ENCODE peak calls at places on chromosomes 1 and 21, in six cellular contexts. R is aorta, C is esophagus muscularis mucosa, L is heart left ventricle, S is fibroblast of lung, U is ovary. Q is an unnamed sample.

GRCh38 chr1:12144236-12144635 is 22.6 kb upstream of the TNFRSF1B start:
- DNase-seq in R (no peak), C (no peak), L (no peak), S (no peak), U (no peak), Q (no peak)

GRCh38 chr1:106746448-106747085 is 309.9 kb upstream of the PRMT6 start:
- DNase-seq in R (no peak), C (no peak), L (no peak), S (peak; percentile 22), U (no peak), Q (no peak)

GRCh38 chr1:99527078-99527477 is 118.8 kb upstream of the PALMD start:
- DNase-seq in R (no peak), C (no peak), L (no peak), S (peak; percentile 27), U (no peak), Q (no peak)

GRCh38 chr1:27318596-27318995 is 3.4 kb upstream of the TMEM222 start:
- DNase-seq in R (no peak), C (no peak), L (no peak), S (peak; percentile 22), U (no peak), Q (no peak)

GRCh38 chr1:38581396-38581795 is 278.2 kb downstream of the RRAGC start:
- DNase-seq in R (no peak), C (no peak), L (no peak), S (no peak), U (no peak), Q (no peak)

GRCh38 chr1:27959792-27960603 is at the start of gene XKR8:
- DNase-seq in R (peak; percentile 92), C (no peak), L (peak; percentile 87), S (peak; percentile 75), U (peak; percentile 74), Q (peak; percentile 85)

GRCh38 chr21:20802201-20802600 is 196.0 kb upstream of the NCAM2 start:
- DNase-seq in R (no peak), C (no peak), L (no peak), S (no peak), U (no peak), Q (no peak)

GRCh38 chr21:42365770-42366169 is 565 bp downstream of the TFF1 start:
- DNase-seq in R (no peak), C (no peak), L (no peak), S (no peak), U (no peak), Q (no peak)

GRCh38 chr1:156470483-156470882 is 30.1 kb downstream of the MEF2D start:
- DNase-seq in R (no peak), C (no peak), L (no peak), S (no peak), U (no peak), Q (no peak)

GRCh38 chr1:236685917-236686814 is at the start of gene ACTN2:
- DNase-seq in R (peak; percentile 86), C (peak; percentile 91), L (peak; percentile 68), S (peak; percentile 12), U (peak; percentile 66), Q (peak; percentile 91)

GRCh38 chr1:12634696-12635202 is 9.1 kb upstream of the AADACL4 start:
- DNase-seq in R (no peak), C (no peak), L (no peak), S (no peak), U (no peak), Q (peak; percentile 19)

GRCh38 chr1:30407862-30408580 is 315.4 kb downstream of the MATN1 start:
- DNase-seq in R (peak; percentile 30), C (peak; percentile 87), L (peak; percentile 8), S (peak; percentile 83), U (no peak), Q (no peak)

GRCh38 chr1:165303415-165303814 is 53.1 kb downstream of the LMX1A start:
- DNase-seq in R (no peak), C (no peak), L (peak; percentile 23), S (no peak), U (no peak), Q (peak; percentile 77)

GRCh38 chr1:206005761-206006160 is 2.6 kb upstream of the RAB7B start:
- DNase-seq in R (no peak), C (no peak), L (no peak), S (no peak), U (no peak), Q (no peak)

GRCh38 chr1:83545450-83545849 is 453.5 kb downstream of the TTLL7 start:
- DNase-seq in R (no peak), C (no peak), L (no peak), S (no peak), U (no peak), Q (no peak)

GRCh38 chr1:235168375-235168774 is 7.3 kb upstream of the RBM34 start:
- DNase-seq in R (no peak), C (no peak), L (no peak), S (no peak), U (no peak), Q (no peak)

GRCh38 chr1:39992229-39992628 is 37.3 kb downstream of the MFSD2A start:
- DNase-seq in R (no peak), C (no peak), L (no peak), S (peak; percentile 26), U (no peak), Q (no peak)

GRCh38 chr1:240350910-240351331 is 259.2 kb downstream of the FMN2 start:
- DNase-seq in R (no peak), C (no peak), L (no peak), S (peak; percentile 97), U (no peak), Q (no peak)

GRCh38 chr1:235513495-235514366 is 9.5 kb upstream of the B3GALNT2 start:
- DNase-seq in R (no peak), C (no peak), L (peak; percentile 23), S (peak; percentile 58), U (no peak), Q (no peak)

DNA sequence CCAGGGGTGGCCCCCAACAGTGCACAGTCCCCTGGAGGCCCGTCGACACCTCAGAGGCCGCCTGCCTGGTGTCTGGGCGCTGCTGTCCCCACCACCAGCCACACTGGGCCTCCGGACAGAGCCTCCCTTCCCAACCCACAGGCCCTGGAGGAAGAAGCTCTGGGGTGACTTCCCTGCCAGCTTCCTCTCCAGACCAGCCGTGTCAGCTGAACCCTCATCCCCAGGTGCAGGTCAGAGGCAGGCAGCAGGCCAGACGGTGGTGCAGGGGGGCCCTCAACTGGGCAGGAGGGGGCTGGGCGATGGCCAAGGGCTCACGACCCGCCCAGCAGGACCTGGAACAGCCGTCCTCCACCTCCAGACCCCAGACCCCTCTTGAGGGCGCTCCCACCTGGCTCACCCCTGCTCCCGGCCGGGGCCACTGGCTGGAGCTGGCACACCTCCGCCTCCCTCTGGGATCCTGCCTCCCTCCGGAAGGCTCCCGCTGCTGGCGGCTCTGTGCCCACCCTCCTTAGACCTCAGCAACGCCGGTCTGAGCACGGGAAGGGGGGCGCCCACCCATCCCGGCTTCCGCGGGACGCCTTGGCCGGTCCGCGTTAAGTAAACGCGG is 520 bp downstream of the TNFRSF18 start:
- DNase-seq in R (peak; percentile 67), C (no peak), L (no peak), S (no peak), U (peak; percentile 16), Q (peak; percentile 13)
- H3K4me3 ChIP-seq in R (no peak overlapping the region), C (peak overlapping the region; percentile 46), L (peak overlapping the region; percentile 43), S (no peak overlapping the region), U (no peak overlapping the region), Q (peak overlapping the region; percentile 52)

GRCh38 chr1:16145988-16146887 is 9.6 kb downstream of the EPHA2 start:
- DNase-seq in R (peak; percentile 93), C (no peak), L (peak; percentile 90), S (peak; percentile 96), U (peak; percentile 84), Q (peak; percentile 68)
- H3K36me3 ChIP-seq in R (peaks cover 2% of the 10 kb centered on the region), C (peaks cover 35% of the 10 kb centered on the region), L (peaks cover 33% of the 10 kb centered on the region), S (peaks cover 45% of the 10 kb centered on the region), U (no peaks in the 10 kb centered on the region), Q (no peaks in the 10 kb centered on the region)

DNA sequence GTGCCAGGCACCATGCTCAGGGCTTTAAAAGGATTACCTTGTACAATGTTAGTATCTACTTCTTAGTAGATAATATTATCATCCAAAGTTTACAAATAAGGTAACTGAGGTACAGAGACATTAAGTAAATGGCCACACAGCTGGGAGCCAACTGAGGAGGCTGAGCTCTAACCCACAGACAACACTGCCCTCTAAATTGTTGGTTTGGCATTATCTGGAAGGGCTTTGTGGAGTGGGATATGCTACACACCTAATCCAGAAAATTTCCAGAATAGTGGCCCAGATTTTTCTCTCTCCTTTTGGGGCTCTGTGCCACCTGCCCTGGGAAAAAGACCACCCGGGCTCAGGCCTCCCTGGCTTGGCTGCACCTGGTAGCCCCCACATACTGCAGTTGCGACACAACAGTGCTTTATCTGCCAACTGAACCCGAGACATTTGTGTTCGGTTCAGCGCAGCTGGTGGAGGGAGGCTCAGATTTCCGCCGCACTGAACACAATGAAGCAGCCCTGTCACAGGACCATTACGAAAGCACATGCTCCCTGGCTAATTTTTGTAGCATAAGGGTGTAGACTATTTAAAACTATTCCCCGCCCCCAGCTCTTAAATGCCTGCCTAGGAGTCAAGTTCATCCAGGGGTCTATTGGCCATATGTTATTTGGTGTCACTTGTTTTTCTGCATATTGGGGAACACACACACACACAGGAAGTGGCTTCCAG is 92.2 kb upstream of the ESRRG start:
- DNase-seq in R (no peak), C (no peak), L (peak; percentile 42), S (peak; percentile 53), U (no peak), Q (peak; percentile 79)
- H3K27ac ChIP-seq in R (no peak overlapping the region), C (no peak overlapping the region), L (peak overlapping the region; percentile 83), S (no peak overlapping the region), U (no peak overlapping the region), Q (peak overlapping the region; percentile 86)

GRCh38 chr1:3062616-3063378 is 6.2 kb upstream of the PRDM16 start:
- DNase-seq in R (peak; percentile 72), C (no peak), L (no peak), S (no peak), U (no peak), Q (no peak)
- H3K4me3 ChIP-seq in R (no peak overlapping the region), C (peak overlapping the region; percentile 52), L (no peak overlapping the region), S (no peak overlapping the region), U (no peak overlapping the region), Q (no peak overlapping the region)

GRCh38 chr1:74437035-74437434 is 75.4 kb downstream of the LRRC53 start:
- DNase-seq in R (no peak), C (no peak), L (no peak), S (no peak), U (no peak), Q (no peak)
- H3K36me3 ChIP-seq in R (no peaks in the 10 kb centered on the region), C (no peaks in the 10 kb centered on the region), L (no peaks in the 10 kb centered on the region), S (no peaks in the 10 kb centered on the region), U (no peaks in the 10 kb centered on the region), Q (no peaks in the 10 kb centered on the region)

DNA sequence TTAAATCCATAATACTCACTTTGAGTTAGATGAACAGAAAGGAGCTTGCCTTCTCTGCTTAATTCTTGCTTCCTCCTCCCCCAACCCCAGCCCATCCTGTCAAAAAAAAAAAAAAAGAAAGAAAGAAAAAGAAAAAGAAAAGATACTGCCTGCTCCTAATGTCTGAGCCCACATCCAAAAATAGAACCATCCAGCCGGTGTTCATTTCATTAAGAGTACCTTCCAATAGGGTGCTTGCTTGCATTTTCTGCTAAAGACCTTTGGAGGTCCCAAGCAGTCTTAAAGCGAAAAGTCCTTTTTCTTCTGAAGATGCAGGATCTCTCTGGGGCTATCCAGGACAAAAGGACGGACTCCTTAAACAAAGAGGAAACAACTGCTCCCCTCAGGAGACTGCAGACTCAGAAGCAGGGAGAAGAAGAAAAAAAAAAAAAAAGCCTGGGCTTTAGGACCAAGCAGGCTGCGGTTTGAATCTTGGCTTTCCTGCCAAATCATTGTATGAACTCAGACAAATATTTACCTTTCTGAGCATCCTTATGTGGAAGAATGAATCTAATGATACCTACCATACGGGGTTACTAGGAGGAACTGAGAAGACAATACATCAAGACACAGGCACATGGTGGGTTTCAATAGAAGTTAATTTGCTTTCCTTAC is 204.1 kb downstream of the PLPP3 start:
- DNase-seq in R (no peak), C (peak; percentile 4), L (no peak), S (peak; percentile 68), U (no peak), Q (no peak)
- H3K27ac ChIP-seq in R (peak overlapping the region; percentile 56), C (peak overlapping the region; percentile 71), L (peak overlapping the region; percentile 64), S (no peak overlapping the region), U (no peak overlapping the region), Q (peak overlapping the region; percentile 86)

Q was measured in psoas muscle.